ENCODE peak calls at places on chromosomes 11 and 22, in ten cellular contexts. E, N, J, X, L, O, V, I, M and Y are unnamed samples.

GRCh38 chr11:2891291-2891690 is 5.7 kb upstream of the CDKN1C start:
- DNase-seq in I (no peak), V (no peak), N (no peak), E (no peak), J (no peak), L (no peak), O (no peak), M (no peak), X (no peak), Y (no peak)

GRCh38 chr11:120121336-120121735 is 16.6 kb downstream of the TRIM29 start:
- DNase-seq in J (no peak), L (no peak), I (no peak), V (no peak), E (no peak), X (no peak), O (no peak), N (no peak), M (no peak), Y (no peak)

GRCh38 chr11:34124885-34125668 is 19.6 kb downstream of the NAT10 start:
- DNase-seq in L (no peak), V (no peak), N (no peak), I (peak), M (no peak), O (no peak), E (no peak), J (no peak), X (no peak), Y (no peak)

GRCh38 chr11:14638561-14638960 is 5.0 kb upstream of the PDE3B start:
- DNase-seq in O (no peak), M (no peak), N (no peak), X (peak), V (no peak), J (no peak), E (no peak), I (no peak), L (no peak), Y (no peak)

GRCh38 chr11:129743029-129743846 is 72.4 kb upstream of the TMEM45B start:
- DNase-seq in J (no peak), E (peak), L (no peak), X (no peak), N (no peak), I (no peak), O (no peak), M (no peak), V (no peak), Y (no peak)

GRCh38 chr11:126637800-126638175 is 282.3 kb downstream of the ST3GAL4 start:
- DNase-seq in E (no peak), M (peak), N (no peak), L (no peak), X (peak), J (no peak), I (peak), V (no peak), O (no peak), Y (no peak)

GRCh38 chr11:89420981-89421380 is 70.2 kb downstream of the NOX4 start:
- DNase-seq in N (no peak), J (no peak), L (no peak), E (no peak), I (no peak), V (no peak), X (no peak), M (no peak), O (no peak), Y (no peak)

GRCh38 chr11:88183233-88183632 is 8.0 kb upstream of the RAB38 start:
- DNase-seq in I (no peak), L (no peak), N (no peak), M (no peak), V (no peak), X (no peak), E (no peak), O (no peak), J (no peak), Y (no peak)

GRCh38 chr22:22408731-22409696 is 99.5 kb downstream of the ZNF280B start:
- DNase-seq in O (peak), V (no peak), L (no peak), X (peak), J (peak), E (no peak), I (peak), M (no peak), N (no peak), Y (no peak)

GRCh38 chr22:25834490-25834889 is 92.5 kb downstream of the MYO18B start:
- DNase-seq in N (no peak), V (no peak), E (no peak), J (no peak), X (no peak), I (no peak), M (no peak), O (no peak), L (no peak), Y (no peak)

GRCh38 chr22:45503816-45504702 is 1.4 kb downstream of the FBLN1 start:
- DNase-seq in E (no peak), V (no peak), O (peak), I (peak), N (no peak), M (peak), L (no peak), X (peak), J (no peak), Y (no peak)

GRCh38 chr22:43471606-43472135 is 59.9 kb downstream of the MPPED1 start:
- DNase-seq in N (no peak), J (no peak), M (no peak), V (no peak), L (no peak), O (no peak), E (no peak), I (no peak), X (no peak), Y (no peak)

GRCh38 chr11:612201-612960 is 3.4 kb downstream of the IRF7 start:
- DNase-seq in L (no peak), X (peak), O (no peak), J (peak), M (no peak), I (peak), V (no peak), N (no peak), E (peak), Y (no peak)
- TF ChIP-seq CTCF in L (no peak), X (peak), O (no peak), J (no peak), M (peak), I (peak), V (no peak), N (no peak), E (peak), Y (peak)

GRCh38 chr11:7571640-7572000 is 57.8 kb downstream of the PPFIBP2 start:
- DNase-seq in V (peak), I (peak), N (peak), J (no peak), O (peak), X (peak), M (peak), L (peak), E (peak), Y (no peak)
- TF ChIP-seq CTCF in V (peak), I (peak), N (peak), J (peak), O (peak), X (peak), M (peak), L (peak), E (peak), Y (peak)

GRCh38 chr11:63768232-63769043 is at the start of gene ZFTA:
- DNase-seq in N (peak), I (peak), L (peak), O (peak), E (peak), J (peak), X (peak), M (no peak), V (no peak), Y (peak)
- TF ChIP-seq CTCF in N (peak), I (peak), L (no peak), O (no peak), E (no peak), J (peak), X (peak), M (peak), V (peak), Y (peak)

GRCh38 chr11:112553340-112553739 is 292.7 kb upstream of the PLET1 start:
- DNase-seq in J (no peak), N (no peak), E (no peak), V (no peak), M (no peak), X (no peak), O (no peak), L (no peak), I (no peak), Y (no peak)
- TF ChIP-seq CTCF in J (no peak), N (no peak), E (no peak), V (no peak), M (no peak), X (no peak), O (no peak), L (no peak), I (no peak), Y (no peak)

DNA sequence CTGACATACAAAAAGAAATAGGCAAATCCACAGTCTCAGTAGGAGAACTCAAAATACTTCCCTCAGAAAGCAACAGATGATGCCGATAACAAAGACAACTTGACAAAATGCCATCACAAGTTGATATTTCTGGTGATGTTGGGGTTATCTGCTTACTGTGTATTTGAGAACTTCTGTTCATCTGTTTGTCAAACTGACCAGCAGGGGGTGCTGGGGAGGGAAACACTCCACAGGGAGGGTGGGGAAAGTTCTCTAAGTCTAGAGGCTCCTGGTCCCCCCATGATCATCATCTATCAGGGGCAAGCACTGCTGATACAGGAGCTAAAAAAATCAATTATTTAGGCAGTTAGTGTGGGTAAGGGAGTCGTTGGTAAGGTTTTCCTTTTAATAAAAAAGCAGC is 19.2 kb downstream of the GLYATL1 start:
- DNase-seq in X (no peak), J (peak), I (no peak), E (peak), O (peak), V (peak), M (no peak), N (no peak), L (no peak), Y (no peak)
- TF ChIP-seq CTCF in X (peak), J (peak), I (no peak), E (peak), O (no peak), V (no peak), M (no peak), N (peak), L (no peak), Y (no peak)

GRCh38 chr11:47441421-47441820 is 7.5 kb downstream of the RAPSN start:
- DNase-seq in M (no peak), J (no peak), L (no peak), I (no peak), X (no peak), O (no peak), N (no peak), V (no peak), E (no peak), Y (no peak)

GRCh38 chr11:47443817-47444216 is 5.1 kb downstream of the RAPSN start:
- DNase-seq in L (no peak), J (no peak), X (no peak), I (no peak), N (no peak), E (no peak), V (no peak), M (no peak), O (no peak), Y (no peak)

GRCh38 chr11:47442514-47442913 is 6.4 kb downstream of the RAPSN start:
- DNase-seq in I (no peak), E (no peak), X (no peak), J (no peak), N (peak), V (no peak), O (no peak), L (no peak), M (no peak), Y (no peak)

GRCh38 chr11:47445840-47446239 is 3.1 kb downstream of the RAPSN start:
- DNase-seq in N (no peak), V (no peak), X (no peak), E (no peak), M (no peak), I (no peak), O (no peak), L (no peak), J (no peak), Y (no peak)

DNA sequence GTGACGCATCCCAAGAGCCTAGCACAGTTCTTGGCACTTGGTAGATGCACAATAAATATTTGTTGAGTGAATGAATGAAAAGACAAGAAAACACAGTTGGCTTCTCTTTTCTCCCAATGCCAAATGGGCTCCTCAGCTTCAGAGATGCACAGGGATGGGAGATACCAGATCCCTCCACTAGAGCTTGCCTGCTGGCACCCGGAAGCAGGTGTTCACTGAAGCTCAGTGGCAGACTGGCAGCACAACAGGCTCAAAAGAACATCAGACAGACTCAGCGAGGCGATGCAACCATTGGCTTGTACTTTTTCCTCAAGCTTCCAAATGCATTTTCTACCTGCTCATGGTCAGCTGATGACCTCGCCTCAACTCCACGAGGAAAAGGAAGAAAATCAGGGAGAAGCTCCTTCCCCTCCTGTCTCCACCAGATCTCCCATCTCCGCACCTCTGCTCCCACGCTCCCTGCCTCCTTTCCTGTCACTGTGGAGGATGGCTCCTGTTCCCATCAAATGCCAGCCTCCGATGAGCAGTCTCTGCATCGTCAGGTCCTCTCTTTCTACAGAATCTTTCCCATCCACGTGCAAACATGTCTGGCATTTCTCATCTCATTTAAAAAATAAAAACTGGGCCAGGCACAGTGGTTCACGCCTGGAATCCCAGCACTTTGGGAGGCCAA is 5.8 kb downstream of the RAPSN start:
- DNase-seq in V (no peak), L (no peak), I (no peak), J (no peak), O (no peak), E (no peak), N (no peak), M (no peak), X (no peak), Y (no peak)
- TF ChIP-seq CTCF in V (no peak), L (no peak), I (no peak), J (no peak), O (no peak), E (no peak), N (no peak), M (peak), X (no peak), Y (no peak)

GRCh38 chr11:125431481-125431880 is 64.6 kb downstream of the FEZ1 start:
- DNase-seq in N (no peak), X (no peak), I (no peak), M (no peak), J (no peak), O (no peak), E (no peak), V (no peak), L (no peak), Y (no peak)

GRCh38 chr11:125435461-125436238 is 60.4 kb downstream of the FEZ1 start:
- DNase-seq in M (no peak), J (no peak), X (no peak), I (no peak), L (no peak), O (no peak), V (no peak), E (no peak), N (no peak), Y (no peak)

GRCh38 chr11:125429807-125430678 is 66.0 kb downstream of the FEZ1 start:
- DNase-seq in N (no peak), O (no peak), I (no peak), X (no peak), J (no peak), L (no peak), M (no peak), V (no peak), E (no peak), Y (no peak)

GRCh38 chr11:125431009-125431408 is 65.1 kb downstream of the FEZ1 start:
- DNase-seq in X (no peak), E (no peak), V (no peak), J (no peak), I (no peak), N (no peak), M (no peak), L (no peak), O (no peak), Y (no peak)

GRCh38 chr11:125433454-125434121 is 62.5 kb downstream of the FEZ1 start:
- DNase-seq in N (peak), X (peak), O (peak), I (peak), V (no peak), E (peak), L (no peak), J (peak), M (peak), Y (peak)
- TF ChIP-seq CTCF in N (peak), X (peak), O (peak), I (peak), V (peak), E (peak), L (no peak), J (no peak), M (peak), Y (peak)

GRCh38 chr11:78684377-78684776 is 109.7 kb upstream of the NARS2 start:
- DNase-seq in M (no peak), X (peak), J (no peak), O (no peak), N (no peak), V (no peak), L (no peak), I (no peak), E (no peak), Y (no peak)
- TF ChIP-seq CTCF in M (no peak), X (no peak), J (no peak), O (no peak), N (no peak), V (no peak), L (no peak), I (no peak), E (no peak), Y (no peak)

DNA sequence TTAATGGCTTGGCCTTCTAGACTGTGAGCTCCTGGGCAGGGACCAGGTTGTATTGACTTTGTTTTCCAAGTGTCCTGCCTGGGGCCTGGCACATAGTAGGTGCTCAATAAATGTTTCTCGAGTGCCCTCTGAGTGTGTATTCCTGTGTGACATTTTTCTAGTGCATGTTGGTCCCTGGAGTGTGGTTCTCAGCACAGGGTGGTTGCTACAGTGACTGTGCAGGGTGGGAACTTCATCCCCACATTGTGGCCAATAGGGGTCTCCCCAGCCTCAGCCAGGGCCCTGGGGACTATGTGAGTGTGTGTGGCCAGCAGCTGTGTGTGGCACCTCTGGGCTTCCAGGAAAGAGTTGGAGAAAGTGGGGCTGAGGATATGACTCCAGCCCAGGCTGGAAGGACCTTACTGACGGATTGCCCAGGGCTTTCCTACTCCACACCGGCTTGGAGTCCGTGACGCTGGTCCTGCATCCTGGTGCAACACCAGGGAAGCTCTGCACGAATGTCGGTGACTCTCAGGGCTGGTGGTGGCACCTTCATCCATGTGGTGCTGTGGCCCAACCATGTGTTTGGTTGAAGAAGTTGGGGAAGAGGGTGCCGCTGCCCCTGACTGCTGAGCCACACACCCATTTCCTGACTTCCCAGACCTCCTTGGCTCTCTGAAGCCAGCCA is 9.0 kb upstream of the MARK2 start:
- DNase-seq in M (no peak), I (peak), J (no peak), X (peak), O (peak), E (no peak), N (no peak), V (no peak), L (no peak), Y (no peak)
- TF ChIP-seq CTCF in M (peak), I (peak), J (no peak), X (peak), O (no peak), E (no peak), N (no peak), V (no peak), L (no peak), Y (no peak)

GRCh38 chr11:68271023-68271780 is 571 bp downstream of the C11orf24 start:
- DNase-seq in O (peak), E (peak), J (peak), N (peak), L (peak), V (peak), I (peak), X (peak), M (peak), Y (peak)
- TF ChIP-seq CTCF in O (peak), E (peak), J (peak), N (peak), L (peak), V (peak), I (peak), X (peak), M (peak), Y (no peak)